ENCODE peak calls at places on chromosome X, in five cellular contexts. One of them, this sample, is unnamed.

GRCh38 chrX:103607385-103608304 is at the start of gene TCEAL3:
- DNase-seq in left ventricle myocardium inferior: peak
- DNase-seq in NCI-H2107: peak
- DNase-seq in NCI-H146: peak
- DNase-seq in germinal center: peak
- DNase-seq in this sample: peak

GRCh38 chrX:47958943-47959342 is 44.8 kb downstream of the ZNF182 start:
- DNase-seq in germinal center: peak
- DNase-seq in NCI-H146: peak
- DNase-seq in left ventricle myocardium inferior: no peak
- DNase-seq in NCI-H2107: no peak
- DNase-seq in this sample: no peak

GRCh38 chrX:136589966-136590365 is 58.0 kb downstream of the VGLL1 start:
- DNase-seq in left ventricle myocardium inferior: no peak
- DNase-seq in NCI-H146: no peak
- DNase-seq in NCI-H2107: no peak
- DNase-seq in germinal center: no peak
- DNase-seq in this sample: no peak

GRCh38 chrX:5681159-5681558 is 547.5 kb downstream of the NLGN4X start:
- DNase-seq in NCI-H146: no peak
- DNase-seq in left ventricle myocardium inferior: no peak
- DNase-seq in germinal center: peak
- DNase-seq in NCI-H2107: no peak
- DNase-seq in this sample: no peak

GRCh38 chrX:3204606-3205005 is 141.8 kb downstream of the MXRA5 start:
- DNase-seq in germinal center: no peak
- DNase-seq in NCI-H2107: no peak
- DNase-seq in NCI-H146: no peak
- DNase-seq in left ventricle myocardium inferior: peak
- DNase-seq in this sample: no peak

GRCh38 chrX:7514871-7515599 is 327.9 kb upstream of the VCX start:
- DNase-seq in NCI-H2107: no peak
- DNase-seq in left ventricle myocardium inferior: no peak
- DNase-seq in NCI-H146: no peak
- DNase-seq in germinal center: no peak
- DNase-seq in this sample: no peak

GRCh38 chrX:93420635-93421034 is 252.7 kb downstream of the NAP1L3 start:
- DNase-seq in NCI-H2107: no peak
- DNase-seq in germinal center: no peak
- DNase-seq in NCI-H146: no peak
- DNase-seq in left ventricle myocardium inferior: no peak
- DNase-seq in this sample: no peak

GRCh38 chrX:48035891-48036290 is 29.1 kb downstream of the SPACA5 start:
- DNase-seq in left ventricle myocardium inferior: no peak
- DNase-seq in germinal center: no peak
- DNase-seq in NCI-H146: no peak
- DNase-seq in NCI-H2107: no peak
- DNase-seq in this sample: no peak

GRCh38 chrX:45184211-45184610 is 16.5 kb downstream of the DIPK2B start:
- DNase-seq in NCI-H2107: no peak
- DNase-seq in NCI-H146: no peak
- DNase-seq in germinal center: no peak
- DNase-seq in left ventricle myocardium inferior: no peak
- DNase-seq in this sample: no peak

GRCh38 chrX:104098151-104098808 is 14.0 kb upstream of the ZCCHC18 start:
- DNase-seq in NCI-H2107: peak
- DNase-seq in left ventricle myocardium inferior: no peak
- DNase-seq in germinal center: peak
- DNase-seq in NCI-H146: peak
- DNase-seq in this sample: peak

GRCh38 chrX:118164138-118164537 is 47.5 kb upstream of the KLHL13 start:
- DNase-seq in NCI-H146: no peak
- DNase-seq in left ventricle myocardium inferior: no peak
- DNase-seq in NCI-H2107: no peak
- DNase-seq in germinal center: no peak
- DNase-seq in this sample: no peak

GRCh38 chrX:56788717-56789122 is 59.7 kb downstream of the NBDY start:
- DNase-seq in NCI-H2107: peak
- DNase-seq in left ventricle myocardium inferior: no peak
- DNase-seq in NCI-H146: no peak
- DNase-seq in germinal center: no peak
- DNase-seq in this sample: no peak